ENCODE peak calls at places on chromosomes 5 and 9, in seven cellular contexts. One of them, this sample, is unnamed. For H3K36me3 and H3K4me1, the result is how much of the 10 kb centered on the place peaks cover.

GRCh38 chr5:1108008-1108864 is 3.6 kb downstream of the SLC12A7 start:
- DNase-seq in MM.1S: no peak
- DNase-seq in upper lobe of right lung: no peak
- DNase-seq in SJSA1: no peak
- DNase-seq in right lobe of liver: peak
- DNase-seq in CD8-positive, alpha-beta T cell: no peak
- DNase-seq in IMR-90: no peak
- DNase-seq in this sample: no peak

GRCh38 chr9:132507670-132508469 is 74.5 kb upstream of the BARHL1 start:
- DNase-seq in MM.1S: peak
- DNase-seq in upper lobe of right lung: no peak
- DNase-seq in SJSA1: peak
- DNase-seq in right lobe of liver: peak
- DNase-seq in CD8-positive, alpha-beta T cell: peak
- DNase-seq in IMR-90: peak
- DNase-seq in this sample: peak

GRCh38 chr5:59608745-59609144 is 284.8 kb downstream of the PDE4D start:
- DNase-seq in MM.1S: no peak
- DNase-seq in upper lobe of right lung: no peak
- DNase-seq in SJSA1: no peak
- DNase-seq in right lobe of liver: no peak
- DNase-seq in CD8-positive, alpha-beta T cell: no peak
- DNase-seq in IMR-90: no peak
- DNase-seq in this sample: no peak

GRCh38 chr5:111929892-111930291 is 172.9 kb upstream of the NREP start:
- DNase-seq in MM.1S: no peak
- DNase-seq in upper lobe of right lung: no peak
- DNase-seq in SJSA1: no peak
- DNase-seq in right lobe of liver: no peak
- DNase-seq in CD8-positive, alpha-beta T cell: no peak
- DNase-seq in IMR-90: peak
- DNase-seq in this sample: no peak

GRCh38 chr5:116320486-116320885 is 235.7 kb downstream of the COMMD10 start:
- DNase-seq in MM.1S: no peak
- DNase-seq in upper lobe of right lung: no peak
- DNase-seq in SJSA1: no peak
- DNase-seq in right lobe of liver: no peak
- DNase-seq in CD8-positive, alpha-beta T cell: no peak
- DNase-seq in IMR-90: peak
- DNase-seq in this sample: no peak

GRCh38 chr9:79583957-79584654 is 12.3 kb downstream of the TLE4 start:
- DNase-seq in MM.1S: no peak
- DNase-seq in upper lobe of right lung: peak
- DNase-seq in SJSA1: no peak
- DNase-seq in right lobe of liver: peak
- DNase-seq in CD8-positive, alpha-beta T cell: no peak
- DNase-seq in IMR-90: no peak
- DNase-seq in this sample: peak

GRCh38 chr9:127108182-127108876 is 14.1 kb downstream of the ANGPTL2 start:
- DNase-seq in MM.1S: no peak
- DNase-seq in upper lobe of right lung: no peak
- DNase-seq in SJSA1: no peak
- DNase-seq in right lobe of liver: no peak
- DNase-seq in CD8-positive, alpha-beta T cell: no peak
- DNase-seq in IMR-90: no peak
- DNase-seq in this sample: no peak

GRCh38 chr9:70563437-70564204 is 149.2 kb upstream of the KLF9 start:
- DNase-seq in MM.1S: peak
- DNase-seq in upper lobe of right lung: no peak
- DNase-seq in SJSA1: peak
- DNase-seq in right lobe of liver: no peak
- DNase-seq in CD8-positive, alpha-beta T cell: peak
- DNase-seq in IMR-90: peak
- DNase-seq in this sample: peak

GRCh38 chr9:124800306-124801259 is 23.6 kb downstream of the OLFML2A start:
- DNase-seq in MM.1S: no peak
- DNase-seq in upper lobe of right lung: peak
- DNase-seq in SJSA1: no peak
- DNase-seq in right lobe of liver: no peak
- DNase-seq in CD8-positive, alpha-beta T cell: no peak
- DNase-seq in IMR-90: peak
- DNase-seq in this sample: no peak

GRCh38 chr5:136014049-136014516 is 14.7 kb upstream of the TGFBI start:
- DNase-seq in MM.1S: no peak
- DNase-seq in upper lobe of right lung: peak
- DNase-seq in SJSA1: no peak
- DNase-seq in right lobe of liver: no peak
- DNase-seq in CD8-positive, alpha-beta T cell: no peak
- DNase-seq in IMR-90: no peak
- DNase-seq in this sample: no peak

GRCh38 chr9:116232425-116233159 is 79.0 kb downstream of the PAPPA start:
- DNase-seq in MM.1S: no peak
- DNase-seq in upper lobe of right lung: no peak
- DNase-seq in SJSA1: peak
- DNase-seq in right lobe of liver: no peak
- DNase-seq in CD8-positive, alpha-beta T cell: no peak
- DNase-seq in IMR-90: peak
- DNase-seq in this sample: no peak

GRCh38 chr9:3467593-3468219 is 58.1 kb downstream of the RFX3 start:
- DNase-seq in MM.1S: peak
- DNase-seq in upper lobe of right lung: no peak
- DNase-seq in SJSA1: peak
- DNase-seq in right lobe of liver: peak
- DNase-seq in CD8-positive, alpha-beta T cell: peak
- DNase-seq in IMR-90: peak
- DNase-seq in this sample: peak

GRCh38 chr5:55108651-55109050 is 6.2 kb downstream of the GZMA start:
- DNase-seq in MM.1S: no peak
- DNase-seq in upper lobe of right lung: no peak
- DNase-seq in SJSA1: no peak
- DNase-seq in right lobe of liver: no peak
- DNase-seq in CD8-positive, alpha-beta T cell: no peak
- DNase-seq in IMR-90: no peak
- DNase-seq in this sample: no peak

GRCh38 chr9:92970467-92970923 is 23.2 kb downstream of the FGD3 start:
- DNase-seq in MM.1S: no peak
- DNase-seq in upper lobe of right lung: peak
- DNase-seq in SJSA1: peak
- DNase-seq in right lobe of liver: no peak
- DNase-seq in CD8-positive, alpha-beta T cell: no peak
- DNase-seq in IMR-90: peak
- DNase-seq in this sample: no peak

GRCh38 chr9:15403155-15403554 is 19.5 kb upstream of the SNAPC3 start:
- DNase-seq in MM.1S: no peak
- DNase-seq in upper lobe of right lung: no peak
- DNase-seq in SJSA1: no peak
- DNase-seq in right lobe of liver: no peak
- DNase-seq in CD8-positive, alpha-beta T cell: no peak
- DNase-seq in IMR-90: no peak
- DNase-seq in this sample: no peak

GRCh38 chr9:134046894-134047681 is 20.7 kb downstream of the BRD3 start:
- DNase-seq in MM.1S: no peak
- DNase-seq in upper lobe of right lung: no peak
- DNase-seq in SJSA1: no peak
- DNase-seq in right lobe of liver: no peak
- DNase-seq in CD8-positive, alpha-beta T cell: no peak
- DNase-seq in IMR-90: no peak
- DNase-seq in this sample: no peak

GRCh38 chr9:104879555-104880318 is 48.2 kb downstream of the ABCA1 start:
- DNase-seq in MM.1S: no peak
- DNase-seq in upper lobe of right lung: no peak
- DNase-seq in SJSA1: no peak
- DNase-seq in right lobe of liver: no peak
- DNase-seq in CD8-positive, alpha-beta T cell: no peak
- DNase-seq in IMR-90: peak
- DNase-seq in this sample: no peak

GRCh38 chr9:104876587-104876986 is 51.4 kb downstream of the ABCA1 start:
- DNase-seq in MM.1S: no peak
- DNase-seq in upper lobe of right lung: no peak
- DNase-seq in SJSA1: no peak
- DNase-seq in right lobe of liver: no peak
- DNase-seq in CD8-positive, alpha-beta T cell: no peak
- DNase-seq in IMR-90: no peak
- DNase-seq in this sample: no peak

GRCh38 chr9:104885818-104886709 is 41.9 kb downstream of the ABCA1 start:
- DNase-seq in MM.1S: no peak
- DNase-seq in upper lobe of right lung: no peak
- DNase-seq in SJSA1: no peak
- DNase-seq in right lobe of liver: no peak
- DNase-seq in CD8-positive, alpha-beta T cell: no peak
- DNase-seq in IMR-90: no peak
- DNase-seq in this sample: no peak

GRCh38 chr9:104882574-104882973 is 45.4 kb downstream of the ABCA1 start:
- DNase-seq in MM.1S: no peak
- DNase-seq in upper lobe of right lung: no peak
- DNase-seq in SJSA1: no peak
- DNase-seq in right lobe of liver: no peak
- DNase-seq in CD8-positive, alpha-beta T cell: no peak
- DNase-seq in IMR-90: no peak
- DNase-seq in this sample: no peak

DNA sequence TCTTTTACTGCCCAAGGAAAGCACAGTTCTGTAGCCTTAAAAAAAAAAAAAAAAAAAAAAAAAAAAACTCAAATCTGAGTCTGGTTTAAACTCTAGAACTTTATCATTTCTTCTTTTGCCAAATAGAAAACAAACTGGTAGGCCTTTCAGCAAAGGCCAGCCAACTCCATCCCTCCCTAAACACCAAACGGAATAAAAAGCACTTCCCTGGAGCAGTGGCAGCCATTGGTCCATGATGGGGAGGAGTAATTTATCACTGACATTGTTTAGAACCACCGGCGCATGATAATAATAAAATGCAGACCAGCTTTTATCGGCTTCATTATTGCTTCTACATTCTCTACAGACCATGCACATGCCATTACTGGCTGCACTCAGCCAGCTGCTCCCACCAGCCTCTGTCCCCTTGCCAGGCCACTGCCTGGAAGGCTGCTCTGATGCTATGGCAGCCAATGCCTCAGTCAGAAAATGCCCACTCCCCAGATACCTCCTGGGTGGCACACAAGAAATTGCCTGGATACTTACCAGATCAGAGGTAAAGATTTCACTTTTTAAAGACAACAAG is 45.9 kb downstream of the ABCA1 start:
- DNase-seq in MM.1S: no peak
- DNase-seq in upper lobe of right lung: no peak
- DNase-seq in SJSA1: no peak
- DNase-seq in right lobe of liver: no peak
- DNase-seq in CD8-positive, alpha-beta T cell: no peak
- DNase-seq in IMR-90: no peak
- DNase-seq in this sample: no peak
- H3K36me3 ChIP-seq in MM.1S: under half
- H3K36me3 ChIP-seq in upper lobe of right lung: under half
- H3K36me3 ChIP-seq in SJSA1: under half
- H3K36me3 ChIP-seq in right lobe of liver: half or more
- H3K36me3 ChIP-seq in CD8-positive, alpha-beta T cell: under half
- H3K36me3 ChIP-seq in IMR-90: half or more
- H3K36me3 ChIP-seq in this sample: under half

GRCh38 chr5:6731465-6732237 is 18.4 kb downstream of the TENT4A start:
- DNase-seq in MM.1S: no peak
- DNase-seq in upper lobe of right lung: peak
- DNase-seq in SJSA1: no peak
- DNase-seq in right lobe of liver: no peak
- DNase-seq in CD8-positive, alpha-beta T cell: no peak
- DNase-seq in IMR-90: peak
- DNase-seq in this sample: no peak
- H3K4me1 ChIP-seq in MM.1S: half or more
- H3K4me1 ChIP-seq in upper lobe of right lung: half or more
- H3K4me1 ChIP-seq in SJSA1: under half
- H3K4me1 ChIP-seq in right lobe of liver: half or more
- H3K4me1 ChIP-seq in CD8-positive, alpha-beta T cell: under half
- H3K4me1 ChIP-seq in IMR-90: half or more
- H3K4me1 ChIP-seq in this sample: half or more

DNA sequence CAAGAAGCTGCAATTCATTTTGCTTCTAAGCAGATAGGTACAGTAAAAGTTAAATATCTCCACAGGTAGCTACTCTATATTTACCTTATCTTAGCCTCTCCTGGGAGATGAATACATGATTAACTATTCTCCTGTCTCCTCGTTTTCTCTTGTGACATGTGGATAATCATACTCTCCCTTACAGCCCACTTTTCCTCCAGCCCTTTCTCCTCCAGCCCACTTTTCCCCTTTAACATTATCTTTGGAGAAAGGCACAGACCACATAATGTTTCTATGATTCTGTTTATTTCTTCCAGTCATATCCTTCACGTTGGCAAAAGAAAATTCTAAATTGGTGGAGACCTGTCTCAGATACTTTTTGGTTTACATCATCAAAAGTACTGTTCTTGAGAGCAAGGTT is 84.0 kb downstream of the OSMR start:
- DNase-seq in MM.1S: no peak
- DNase-seq in upper lobe of right lung: no peak
- DNase-seq in SJSA1: no peak
- DNase-seq in right lobe of liver: no peak
- DNase-seq in CD8-positive, alpha-beta T cell: no peak
- DNase-seq in IMR-90: no peak
- DNase-seq in this sample: no peak
- H3K36me3 ChIP-seq in MM.1S: under half
- H3K36me3 ChIP-seq in upper lobe of right lung: half or more
- H3K36me3 ChIP-seq in SJSA1: half or more
- H3K36me3 ChIP-seq in right lobe of liver: under half
- H3K36me3 ChIP-seq in CD8-positive, alpha-beta T cell: under half
- H3K36me3 ChIP-seq in IMR-90: half or more
- H3K36me3 ChIP-seq in this sample: under half

GRCh38 chr9:20303066-20303465 is 319.2 kb downstream of the MLLT3 start:
- DNase-seq in MM.1S: no peak
- DNase-seq in upper lobe of right lung: no peak
- DNase-seq in SJSA1: no peak
- DNase-seq in right lobe of liver: no peak
- DNase-seq in CD8-positive, alpha-beta T cell: no peak
- DNase-seq in IMR-90: no peak
- DNase-seq in this sample: no peak

GRCh38 chr9:20305457-20305856 is 316.8 kb downstream of the MLLT3 start:
- DNase-seq in MM.1S: no peak
- DNase-seq in upper lobe of right lung: no peak
- DNase-seq in SJSA1: no peak
- DNase-seq in right lobe of liver: no peak
- DNase-seq in CD8-positive, alpha-beta T cell: no peak
- DNase-seq in IMR-90: no peak
- DNase-seq in this sample: no peak

GRCh38 chr9:20300430-20301115 is 321.7 kb downstream of the MLLT3 start:
- DNase-seq in MM.1S: no peak
- DNase-seq in upper lobe of right lung: no peak
- DNase-seq in SJSA1: no peak
- DNase-seq in right lobe of liver: no peak
- DNase-seq in CD8-positive, alpha-beta T cell: no peak
- DNase-seq in IMR-90: no peak
- DNase-seq in this sample: no peak

GRCh38 chr9:20304001-20304400 is 318.3 kb downstream of the MLLT3 start:
- DNase-seq in MM.1S: no peak
- DNase-seq in upper lobe of right lung: no peak
- DNase-seq in SJSA1: no peak
- DNase-seq in right lobe of liver: no peak
- DNase-seq in CD8-positive, alpha-beta T cell: no peak
- DNase-seq in IMR-90: no peak
- DNase-seq in this sample: no peak

DNA sequence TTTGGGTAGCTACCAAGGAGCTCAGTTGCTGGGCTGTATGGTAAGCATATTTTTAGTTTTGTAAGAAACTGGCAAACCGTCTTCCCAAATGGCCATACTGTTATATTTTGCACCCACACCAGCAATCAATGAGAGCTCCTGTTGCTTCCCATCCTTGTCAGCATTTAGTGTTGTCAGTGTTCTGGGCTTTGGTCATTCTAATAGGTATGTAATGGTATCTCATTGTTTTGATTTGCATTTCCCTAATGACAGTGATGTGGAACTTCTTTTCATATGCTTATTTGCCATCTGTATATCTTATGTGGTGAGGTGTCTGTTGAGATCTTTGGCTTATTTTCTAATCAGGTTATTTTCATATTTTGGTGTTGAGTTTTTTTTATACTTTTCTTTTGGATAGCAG is 320.1 kb downstream of the MLLT3 start:
- DNase-seq in MM.1S: no peak
- DNase-seq in upper lobe of right lung: no peak
- DNase-seq in SJSA1: no peak
- DNase-seq in right lobe of liver: no peak
- DNase-seq in CD8-positive, alpha-beta T cell: no peak
- DNase-seq in IMR-90: no peak
- DNase-seq in this sample: no peak
- H3K4me1 ChIP-seq in MM.1S: under half
- H3K4me1 ChIP-seq in upper lobe of right lung: under half
- H3K4me1 ChIP-seq in SJSA1: under half
- H3K4me1 ChIP-seq in right lobe of liver: under half
- H3K4me1 ChIP-seq in CD8-positive, alpha-beta T cell: under half
- H3K4me1 ChIP-seq in IMR-90: under half
- H3K4me1 ChIP-seq in this sample: under half

This sample was measured in CD4-positive, alpha-beta memory T cell.